ENCODE peak calls at places on chromosomes 2 and 18, in seven cellular contexts. W, J, X, B, A, K and E are unnamed samples.

GRCh38 chr18:50072146-50072545 is 122.8 kb downstream of the MYO5B start:
- DNase-seq in W (no peak), J (no peak), X (no peak), B (no peak), A (no peak), K (no peak), E (no peak)

GRCh38 chr2:11495844-11496271 is 29.9 kb upstream of the E2F6 start:
- DNase-seq in W (no peak), J (no peak), X (no peak), B (peak; percentile 85), A (peak; percentile 52), K (no peak), E (no peak)

GRCh38 chr18:49988101-49988500 is 174.8 kb upstream of the ACAA2 start:
- DNase-seq in W (no peak), J (no peak), X (no peak), B (no peak), A (no peak), K (no peak), E (no peak)

GRCh38 chr2:231321021-231321420 is 74.5 kb upstream of the B3GNT7 start:
- DNase-seq in W (no peak), J (no peak), X (no peak), B (peak; percentile 57), A (no peak), K (no peak), E (no peak)

GRCh38 chr2:88660622-88661021 is 30.9 kb upstream of the RPIA start:
- DNase-seq in W (no peak), J (no peak), X (no peak), B (no peak), A (no peak), K (no peak), E (no peak)

GRCh38 chr2:152598975-152599724 is 118.1 kb downstream of the PRPF40A start:
- DNase-seq in W (no peak), J (peak; percentile 33), X (peak; percentile 78), B (no peak), A (no peak), K (peak; percentile 54), E (no peak)

GRCh38 chr2:693606-694005 is 16.4 kb upstream of the TMEM18 start:
- DNase-seq in W (no peak), J (no peak), X (no peak), B (no peak), A (no peak), K (peak; percentile 23), E (no peak)

GRCh38 chr18:70289351-70290330 is 796 bp downstream of the SOCS6 start:
- DNase-seq in W (peak; percentile 52), J (peak; percentile 67), X (peak; percentile 41), B (peak; percentile 46), A (peak; percentile 28), K (peak; percentile 26), E (peak; percentile 44)

GRCh38 chr2:134078349-134078748 is 175.5 kb upstream of the MGAT5 start:
- DNase-seq in W (no peak), J (no peak), X (no peak), B (no peak), A (no peak), K (no peak), E (no peak)

GRCh38 chr2:175002547-175003274 is 2.5 kb downstream of the CHN1 start:
- DNase-seq in W (no peak), J (no peak), X (no peak), B (no peak), A (no peak), K (peak; percentile 41), E (no peak)

GRCh38 chr2:20584637-20585321 is 66.1 kb downstream of the HS1BP3 start:
- DNase-seq in W (no peak), J (peak; percentile 94), X (peak; percentile 73), B (peak; percentile 52), A (no peak), K (peak; percentile 97), E (peak; percentile 85)

GRCh38 chr2:168744844-168745243 is 57.6 kb upstream of the NOSTRIN start:
- DNase-seq in W (no peak), J (no peak), X (no peak), B (no peak), A (no peak), K (no peak), E (no peak)

GRCh38 chr2:200713704-200714064 is 98.0 kb upstream of the BZW1 start:
- DNase-seq in W (no peak), J (no peak), X (no peak), B (no peak), A (no peak), K (no peak), E (no peak)

GRCh38 chr2:234251326-234252271 is 201.1 kb downstream of the SPP2 start:
- DNase-seq in W (peak; percentile 33), J (peak; percentile 96), X (peak; percentile 99), B (no peak), A (no peak), K (peak; percentile 97), E (peak; percentile 88)

GRCh38 chr2:234254783-234255521 is 204.4 kb downstream of the SPP2 start:
- DNase-seq in W (no peak), J (peak; percentile 65), X (peak; percentile 91), B (no peak), A (no peak), K (peak; percentile 44), E (no peak)

GRCh38 chr2:234256516-234256915 is 206.0 kb downstream of the SPP2 start:
- DNase-seq in W (no peak), J (no peak), X (no peak), B (no peak), A (no peak), K (no peak), E (no peak)

GRCh38 chr2:234249873-234250272 is 199.4 kb downstream of the SPP2 start:
- DNase-seq in W (no peak), J (peak; percentile 88), X (peak; percentile 96), B (no peak), A (no peak), K (peak; percentile 93), E (peak; percentile 73)

GRCh38 chr2:234252766-234253165 is 202.3 kb downstream of the SPP2 start:
- DNase-seq in W (no peak), J (no peak), X (no peak), B (no peak), A (peak; percentile 9), K (no peak), E (no peak)
- H3K4me3 ChIP-seq in W (no peak overlapping the region), J (no peak overlapping the region), X (no peak overlapping the region), B (no peak overlapping the region), A (no peak overlapping the region), K (no peak overlapping the region), E (no peak overlapping the region)

GRCh38 chr2:86788881-86789686 is 1.6 kb downstream of the CD8A start:
- DNase-seq in W (no peak), J (peak; percentile 37), X (peak; percentile 9), B (peak; percentile 37), A (peak; percentile 43), K (no peak), E (peak; percentile 30)

GRCh38 chr2:86790134-86790827 is 432 bp downstream of the CD8A start:
- DNase-seq in W (no peak), J (peak; percentile 27), X (peak; percentile 8), B (no peak), A (no peak), K (no peak), E (no peak)

GRCh38 chr2:86788172-86788571 is 2.5 kb downstream of the CD8A start:
- DNase-seq in W (no peak), J (no peak), X (no peak), B (no peak), A (peak; percentile 30), K (no peak), E (peak; percentile 67)

GRCh38 chr2:86790828-86791561 is at the start of gene CD8A:
- DNase-seq in W (no peak), J (peak; percentile 58), X (no peak), B (no peak), A (no peak), K (no peak), E (no peak)

DNA sequence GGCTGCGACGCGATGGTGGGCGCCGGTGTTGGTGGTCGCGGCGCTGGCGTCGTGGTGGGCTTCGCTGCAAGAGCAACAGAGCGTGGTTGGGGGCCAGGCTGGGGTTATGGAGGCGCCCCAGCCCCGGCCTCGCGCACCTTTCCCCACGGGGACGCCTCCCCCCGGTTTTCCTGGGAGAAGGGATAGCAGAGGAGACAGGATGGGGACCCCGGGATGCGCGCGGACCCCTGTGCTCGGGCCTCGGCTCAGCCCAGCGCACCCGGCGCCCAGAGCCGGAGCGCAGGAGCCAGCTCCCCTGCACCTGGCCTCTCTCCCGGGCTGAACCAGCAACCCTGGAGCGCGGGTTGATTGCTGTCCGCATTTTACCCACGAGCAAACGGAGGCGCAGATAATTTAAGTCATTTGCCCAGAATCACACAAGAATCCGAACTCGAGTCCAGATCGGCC is 1.0 kb downstream of the CD8A start:
- DNase-seq in W (no peak), J (no peak), X (no peak), B (no peak), A (no peak), K (no peak), E (no peak)
- H3K27me3 ChIP-seq in W (peaks cover 50% of the 10 kb centered on the region), J (peaks cover 68% of the 10 kb centered on the region), X (peaks cover 38% of the 10 kb centered on the region), B (no peaks in the 10 kb centered on the region), A (peaks cover 55% of the 10 kb centered on the region), K (peaks cover 18% of the 10 kb centered on the region), E (peaks cover 29% of the 10 kb centered on the region)

GRCh38 chr2:65420712-65421431 is 11.5 kb downstream of the SPRED2 start:
- DNase-seq in W (no peak), J (peak; percentile 40), X (no peak), B (no peak), A (no peak), K (peak; percentile 83), E (peak; percentile 56)
- H3K4me3 ChIP-seq in W (no peak overlapping the region), J (no peak overlapping the region), X (no peak overlapping the region), B (no peak overlapping the region), A (no peak overlapping the region), K (peak overlapping the region; percentile 29), E (no peak overlapping the region)

GRCh38 chr2:203809991-203810510 is 57.5 kb upstream of the CTLA4 start:
- DNase-seq in W (no peak), J (peak; percentile 25), X (no peak), B (no peak), A (no peak), K (no peak), E (peak; percentile 51)

GRCh38 chr2:203804766-203805484 is 62.6 kb upstream of the CTLA4 start:
- DNase-seq in W (no peak), J (peak; percentile 78), X (peak; percentile 24), B (no peak), A (no peak), K (no peak), E (peak; percentile 44)

GRCh38 chr2:203805485-203805838 is 62.1 kb upstream of the CTLA4 start:
- DNase-seq in W (no peak), J (peak; percentile 28), X (no peak), B (no peak), A (no peak), K (no peak), E (no peak)

GRCh38 chr2:203809084-203809521 is 58.5 kb upstream of the CTLA4 start:
- DNase-seq in W (no peak), J (peak; percentile 80), X (peak; percentile 36), B (no peak), A (no peak), K (no peak), E (peak; percentile 40)

DNA sequence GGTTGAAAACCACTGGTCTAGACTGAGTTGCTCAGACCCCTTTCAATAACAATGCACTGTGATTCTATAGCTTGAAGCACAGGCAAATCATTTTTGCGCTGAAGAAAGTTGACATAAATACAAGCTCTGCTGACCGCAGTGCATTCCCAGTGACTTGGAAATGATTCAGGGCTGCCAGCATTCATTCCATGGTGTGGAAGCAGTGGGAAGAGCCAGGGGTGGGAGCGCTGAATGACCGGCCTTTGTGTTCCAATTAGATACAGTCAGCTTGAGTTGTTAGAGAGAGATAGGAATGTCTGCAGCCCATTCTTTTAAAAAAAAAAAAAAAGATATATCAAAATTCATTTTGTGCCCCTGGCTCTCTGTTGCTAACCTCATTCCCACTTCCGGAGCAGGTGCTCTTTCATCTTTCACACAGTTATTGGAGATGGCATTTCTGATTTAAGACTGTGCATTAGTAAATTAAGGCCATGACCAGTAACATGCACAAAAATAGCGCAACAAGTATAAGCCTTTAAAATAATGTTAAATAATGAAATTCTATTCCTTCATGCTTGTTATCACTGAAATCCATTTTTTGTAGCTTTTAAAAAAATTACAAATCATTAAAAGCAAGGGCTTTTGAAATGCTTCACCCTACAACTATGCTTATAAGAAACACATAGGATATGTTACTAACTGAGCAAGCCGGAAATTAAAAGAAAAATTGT is 59.4 kb upstream of the CTLA4 start:
- DNase-seq in W (no peak), J (peak; percentile 96), X (peak; percentile 83), B (peak; percentile 75), A (no peak), K (peak; percentile 52), E (peak; percentile 94)
- H3K27me3 ChIP-seq in W (no peaks in the 10 kb centered on the region), J (no peaks in the 10 kb centered on the region), X (no peaks in the 10 kb centered on the region), B (no peaks in the 10 kb centered on the region), A (no peaks in the 10 kb centered on the region), K (no peaks in the 10 kb centered on the region), E (no peaks in the 10 kb centered on the region)